ENCODE peak calls at places on chromosomes 16 and 17, in ten cellular contexts. H is thyroid gland; V is CD8-positive, alpha-beta memory T cell; E is fibroblast of the aortic adventitia; R is ovary; J is fibroblast of lung; K is cardiac fibroblast; L is CD8-positive, alpha-beta T cell; Z is fibroblast of mammary gland; X is hepatocyte. F is an unnamed sample.

GRCh38 chr17:15112881-15113617 is 152.1 kb downstream of the PMP22 start:
- DNase-seq in R (no peak), L (no peak), J (no peak), H (no peak), V (no peak), X (peak; percentile 24), K (no peak), E (no peak), Z (peak; percentile 34), F (no peak)

GRCh38 chr16:28069921-28070794 is 6.6 kb upstream of the GSG1L start:
- DNase-seq in K (no peak), X (no peak), V (no peak), R (no peak), E (no peak), Z (no peak), H (no peak), J (no peak), L (no peak), F (no peak)

GRCh38 chr17:13646969-13647368 is 45.2 kb upstream of the HS3ST3A1 start:
- DNase-seq in H (no peak), R (no peak), V (no peak), L (no peak), J (no peak), X (no peak), Z (no peak), K (no peak), E (no peak), F (no peak)

GRCh38 chr16:85329059-85329812 is 217.0 kb upstream of the CIBAR2 start:
- DNase-seq in L (no peak), Z (no peak), K (no peak), V (no peak), E (no peak), R (peak; percentile 25), J (peak; percentile 70), X (peak; percentile 71), H (no peak), F (no peak)

GRCh38 chr17:57988301-57989010 is 402 bp upstream of the VEZF1 start:
- DNase-seq in X (peak; percentile 86), J (peak; percentile 70), V (peak; percentile 72), K (peak; percentile 64), E (peak; percentile 59), H (peak; percentile 73), L (peak; percentile 62), Z (peak; percentile 60), R (peak; percentile 83), F (no peak)

GRCh38 chr17:40309031-40309937 is at the start of gene RARA:
- DNase-seq in V (peak; percentile 49), R (peak; percentile 63), X (peak; percentile 70), H (peak; percentile 61), J (peak; percentile 49), E (peak; percentile 38), K (no peak), Z (no peak), L (no peak), F (no peak)

GRCh38 chr16:85620403-85620802 is 7.3 kb downstream of the GSE1 start:
- DNase-seq in H (no peak), K (no peak), V (no peak), Z (no peak), R (no peak), J (no peak), X (no peak), L (no peak), E (no peak), F (no peak)

GRCh38 chr16:2529061-2529931 is 1.9 kb downstream of the CEMP1 start:
- DNase-seq in J (no peak), K (no peak), R (peak; percentile 44), E (no peak), X (no peak), H (no peak), V (no peak), L (no peak), Z (no peak), F (no peak)

GRCh38 chr16:67395458-67396158 is 2.3 kb upstream of the TPPP3 start:
- DNase-seq in Z (no peak), H (no peak), J (no peak), L (no peak), R (no peak), V (no peak), X (no peak), E (no peak), K (peak; percentile 49), F (no peak)

GRCh38 chr16:68445458-68445857 is 2.9 kb downstream of the SMPD3 start:
- DNase-seq in K (peak; percentile 46), Z (peak; percentile 44), X (no peak), J (no peak), L (no peak), R (no peak), H (no peak), V (no peak), E (no peak), F (no peak)

GRCh38 chr17:4072487-4073157 is 70.2 kb downstream of the ZZEF1 start:
- DNase-seq in Z (peak; percentile 51), K (peak; percentile 69), H (no peak), X (no peak), L (no peak), R (no peak), V (no peak), J (peak; percentile 72), E (peak; percentile 43), F (no peak)

DNA sequence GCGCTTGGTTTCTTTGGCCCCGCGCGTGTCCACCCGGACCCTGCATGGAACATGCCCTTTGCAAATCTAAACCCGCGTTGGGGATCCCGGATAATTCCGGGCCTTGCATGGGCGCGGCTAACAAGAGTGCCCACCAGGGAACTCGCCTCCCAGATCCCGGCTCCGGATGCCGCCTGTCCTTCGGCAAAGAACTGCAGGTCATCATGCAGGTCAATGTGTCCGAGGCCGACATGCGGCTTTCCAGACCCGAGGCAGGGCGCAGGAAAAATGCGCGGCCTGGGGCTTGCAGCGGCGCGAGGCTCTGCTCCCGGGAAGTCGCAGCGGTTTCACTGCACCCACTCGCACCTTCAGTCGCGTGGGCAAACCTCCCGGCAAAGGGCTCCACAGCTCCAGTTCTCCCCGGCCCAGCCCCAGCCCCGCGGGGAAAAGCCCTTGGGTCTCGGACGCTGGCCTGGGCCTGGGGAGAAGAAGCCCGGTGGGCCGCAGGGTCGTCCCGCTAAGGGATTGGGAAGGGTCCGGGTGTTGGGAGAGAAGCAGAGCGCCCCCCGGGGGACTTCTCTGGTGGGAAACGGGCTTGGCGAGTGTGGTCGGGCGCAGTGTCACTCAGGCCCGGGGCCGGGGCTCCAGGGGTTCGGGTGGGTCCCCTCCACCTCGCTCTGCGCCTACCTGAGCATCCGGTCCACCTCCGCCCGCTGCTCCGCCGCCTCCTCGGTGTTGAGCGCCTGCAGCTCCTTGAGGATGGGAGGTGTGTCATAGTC is 805 bp downstream of the HNF1B start:
- DNase-seq in J (no peak), L (no peak), V (peak; percentile 4), K (no peak), H (no peak), R (no peak), X (peak; percentile 56), E (no peak), Z (no peak), F (no peak)
- H3K4me3 ChIP-seq in J (no peak overlapping the region), L (peak overlapping the region; percentile 27), V (no peak overlapping the region), K (no peak overlapping the region), H (no peak overlapping the region), R (peak overlapping the region; percentile 12), X (peak overlapping the region; percentile 54), E (no peak overlapping the region), Z (no peak overlapping the region), F (peak overlapping the region; percentile 37)

GRCh38 chr17:76050226-76051070 is 21.9 kb downstream of the SRP68 start:
- DNase-seq in L (no peak), E (no peak), H (peak; percentile 26), V (no peak), X (no peak), R (no peak), J (no peak), Z (no peak), K (no peak), F (no peak)

GRCh38 chr17:76049239-76049638 is 22.1 kb upstream of the EVPL start:
- DNase-seq in L (no peak), R (no peak), J (no peak), X (no peak), Z (no peak), E (no peak), V (no peak), H (no peak), K (no peak), F (no peak)

GRCh38 chr17:76051071-76051467 is 21.2 kb downstream of the SRP68 start:
- DNase-seq in Z (no peak), K (no peak), R (no peak), J (peak; percentile 62), L (no peak), V (no peak), E (no peak), X (no peak), H (peak; percentile 73), F (no peak)

GRCh38 chr17:76053230-76054111 is 18.8 kb downstream of the SRP68 start:
- DNase-seq in Z (peak; percentile 91), J (peak; percentile 89), H (peak; percentile 77), L (no peak), X (peak; percentile 44), K (peak; percentile 84), R (no peak), E (peak; percentile 64), V (no peak), F (no peak)

DNA sequence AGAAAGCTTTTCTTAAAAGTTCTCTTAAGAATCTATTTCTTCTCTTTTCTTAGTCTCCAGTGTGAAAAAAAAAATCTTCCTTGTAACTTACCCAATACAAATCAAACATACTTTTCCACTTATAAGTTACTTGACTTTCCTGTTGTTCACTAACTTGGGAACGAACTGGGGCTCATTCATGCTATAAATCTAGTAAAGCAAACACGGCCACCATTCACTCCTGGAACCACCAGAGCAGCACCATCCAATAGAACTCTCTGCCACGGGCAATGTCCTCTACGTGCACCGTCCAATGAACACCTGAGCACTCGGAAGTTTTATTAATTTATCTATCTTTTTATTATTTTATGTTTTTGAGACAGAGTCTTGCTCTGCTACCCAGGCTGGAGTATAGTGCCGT is 20.7 kb downstream of the SRP68 start:
- DNase-seq in X (no peak), L (no peak), J (no peak), Z (no peak), R (no peak), H (peak; percentile 62), V (no peak), E (no peak), K (no peak), F (no peak)
- H3K4me3 ChIP-seq in X (no peak overlapping the region), L (no peak overlapping the region), J (no peak overlapping the region), Z (no peak overlapping the region), R (no peak overlapping the region), H (no peak overlapping the region), V (no peak overlapping the region), E (no peak overlapping the region), K (no peak overlapping the region), F (no peak overlapping the region)

DNA sequence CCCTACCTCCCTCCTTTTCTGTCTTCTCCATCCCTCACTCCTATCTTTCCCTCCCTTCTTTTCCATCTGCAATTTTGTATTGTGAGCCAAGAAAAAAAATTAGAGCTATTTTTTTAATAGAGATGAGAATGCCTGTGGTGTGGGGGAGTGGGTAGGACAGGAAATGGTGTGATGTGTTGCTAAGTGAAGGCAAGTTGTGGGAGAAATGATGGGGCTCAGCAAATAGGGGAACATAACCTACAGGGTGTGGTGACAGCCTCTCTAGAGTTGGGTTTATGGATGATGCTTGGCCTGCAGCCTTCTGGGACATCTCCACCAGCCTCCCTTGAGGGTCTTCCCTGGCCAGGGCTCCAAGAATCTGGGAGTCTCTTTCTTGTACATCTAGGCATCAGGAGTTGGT is 163.1 kb upstream of the CACNG3 start:
- DNase-seq in J (no peak), Z (no peak), H (no peak), E (no peak), R (no peak), V (no peak), L (no peak), K (no peak), X (no peak), F (no peak)
- H3K4me3 ChIP-seq in J (no peak overlapping the region), Z (no peak overlapping the region), H (no peak overlapping the region), E (no peak overlapping the region), R (no peak overlapping the region), V (no peak overlapping the region), L (no peak overlapping the region), K (no peak overlapping the region), X (no peak overlapping the region), F (no peak overlapping the region)

GRCh38 chr16:81497690-81498089 is 53.1 kb downstream of the CMIP start:
- DNase-seq in X (no peak), J (no peak), E (no peak), V (no peak), Z (no peak), K (no peak), L (no peak), H (no peak), R (no peak), F (no peak)
- H3K4me3 ChIP-seq in X (no peak overlapping the region), J (no peak overlapping the region), E (no peak overlapping the region), V (no peak overlapping the region), Z (no peak overlapping the region), K (no peak overlapping the region), L (no peak overlapping the region), H (no peak overlapping the region), R (no peak overlapping the region), F (no peak overlapping the region)

F was measured in effector memory CD4-positive, alpha-beta T cell.